ENCODE peak calls at places on chromosomes 5 and 9, in ten cellular contexts. One of them, this sample, is unnamed.

GRCh38 chr5:78888580-78889187 is 96.4 kb downstream of the ARSB start:
- DNase-seq in NCI-H748 treated with DMSO at 0.1 percent for 48 hours: no peak
- DNase-seq in LoVo: no peak
- DNase-seq in activated T-cell treated with anti-CD3 and anti-CD28 coated beads for 24 hours: no peak
- DNase-seq in A172: no peak
- DNase-seq in T-helper 9 cell: no peak
- DNase-seq in IMR-90: no peak
- DNase-seq in glomerular endothelial cell: no peak
- DNase-seq in AG10803: no peak
- DNase-seq in caudate nucleus: no peak
- DNase-seq in this sample: no peak

GRCh38 chr9:76215066-76215465 is 179.2 kb downstream of the RFK start:
- DNase-seq in NCI-H748 treated with DMSO at 0.1 percent for 48 hours: no peak
- DNase-seq in LoVo: no peak
- DNase-seq in activated T-cell treated with anti-CD3 and anti-CD28 coated beads for 24 hours: no peak
- DNase-seq in A172: peak; percentile 78
- DNase-seq in T-helper 9 cell: no peak
- DNase-seq in IMR-90: peak; percentile 86
- DNase-seq in glomerular endothelial cell: no peak
- DNase-seq in AG10803: peak; percentile 72
- DNase-seq in caudate nucleus: no peak
- DNase-seq in this sample: peak; percentile 86

GRCh38 chr5:123367739-123368138 is 55.5 kb downstream of the CEP120 start:
- DNase-seq in NCI-H748 treated with DMSO at 0.1 percent for 48 hours: peak; percentile 22
- DNase-seq in LoVo: peak; percentile 8
- DNase-seq in activated T-cell treated with anti-CD3 and anti-CD28 coated beads for 24 hours: no peak
- DNase-seq in A172: peak; percentile 1
- DNase-seq in T-helper 9 cell: no peak
- DNase-seq in IMR-90: peak; percentile 32
- DNase-seq in glomerular endothelial cell: no peak
- DNase-seq in AG10803: peak; percentile 25
- DNase-seq in caudate nucleus: no peak
- DNase-seq in this sample: peak; percentile 6

GRCh38 chr9:25724424-25724823 is 46.2 kb upstream of the TUSC1 start:
- DNase-seq in NCI-H748 treated with DMSO at 0.1 percent for 48 hours: no peak
- DNase-seq in LoVo: no peak
- DNase-seq in activated T-cell treated with anti-CD3 and anti-CD28 coated beads for 24 hours: no peak
- DNase-seq in A172: peak; percentile 70
- DNase-seq in T-helper 9 cell: no peak
- DNase-seq in IMR-90: peak; percentile 75
- DNase-seq in glomerular endothelial cell: no peak
- DNase-seq in AG10803: peak; percentile 31
- DNase-seq in caudate nucleus: no peak
- DNase-seq in this sample: peak; percentile 80

GRCh38 chr5:181189962-181190710 is 14.9 kb downstream of the TRIM7 start:
- DNase-seq in NCI-H748 treated with DMSO at 0.1 percent for 48 hours: no peak
- DNase-seq in LoVo: peak; percentile 38
- DNase-seq in activated T-cell treated with anti-CD3 and anti-CD28 coated beads for 24 hours: no peak
- DNase-seq in A172: no peak
- DNase-seq in T-helper 9 cell: no peak
- DNase-seq in IMR-90: no peak
- DNase-seq in glomerular endothelial cell: no peak
- DNase-seq in AG10803: no peak
- DNase-seq in caudate nucleus: no peak
- DNase-seq in this sample: no peak

GRCh38 chr5:154118832-154119442 is 71.6 kb upstream of the GALNT10 start:
- DNase-seq in NCI-H748 treated with DMSO at 0.1 percent for 48 hours: no peak
- DNase-seq in LoVo: no peak
- DNase-seq in activated T-cell treated with anti-CD3 and anti-CD28 coated beads for 24 hours: no peak
- DNase-seq in A172: peak; percentile 47
- DNase-seq in T-helper 9 cell: no peak
- DNase-seq in IMR-90: peak; percentile 13
- DNase-seq in glomerular endothelial cell: no peak
- DNase-seq in AG10803: no peak
- DNase-seq in caudate nucleus: no peak
- DNase-seq in this sample: peak; percentile 49

GRCh38 chr5:179406031-179406681 is 60.9 kb upstream of the ADAMTS2 start:
- DNase-seq in NCI-H748 treated with DMSO at 0.1 percent for 48 hours: no peak
- DNase-seq in LoVo: no peak
- DNase-seq in activated T-cell treated with anti-CD3 and anti-CD28 coated beads for 24 hours: no peak
- DNase-seq in A172: no peak
- DNase-seq in T-helper 9 cell: no peak
- DNase-seq in IMR-90: peak; percentile 20
- DNase-seq in glomerular endothelial cell: no peak
- DNase-seq in AG10803: peak; percentile 33
- DNase-seq in caudate nucleus: no peak
- DNase-seq in this sample: no peak

GRCh38 chr9:77375956-77376532 is 198.7 kb downstream of the VPS13A start:
- DNase-seq in NCI-H748 treated with DMSO at 0.1 percent for 48 hours: no peak
- DNase-seq in LoVo: no peak
- DNase-seq in activated T-cell treated with anti-CD3 and anti-CD28 coated beads for 24 hours: no peak
- DNase-seq in A172: no peak
- DNase-seq in T-helper 9 cell: no peak
- DNase-seq in IMR-90: peak; percentile 47
- DNase-seq in glomerular endothelial cell: no peak
- DNase-seq in AG10803: peak; percentile 30
- DNase-seq in caudate nucleus: no peak
- DNase-seq in this sample: no peak

GRCh38 chr5:168875839-168876238 is 296.7 kb upstream of the PANK3 start:
- DNase-seq in NCI-H748 treated with DMSO at 0.1 percent for 48 hours: no peak
- DNase-seq in LoVo: no peak
- DNase-seq in activated T-cell treated with anti-CD3 and anti-CD28 coated beads for 24 hours: no peak
- DNase-seq in A172: no peak
- DNase-seq in T-helper 9 cell: no peak
- DNase-seq in IMR-90: no peak
- DNase-seq in glomerular endothelial cell: no peak
- DNase-seq in AG10803: peak; percentile 24
- DNase-seq in caudate nucleus: no peak
- DNase-seq in this sample: no peak

GRCh38 chr5:164235176-164235914 is 729.9 kb downstream of the MAT2B start:
- DNase-seq in NCI-H748 treated with DMSO at 0.1 percent for 48 hours: no peak
- DNase-seq in LoVo: no peak
- DNase-seq in activated T-cell treated with anti-CD3 and anti-CD28 coated beads for 24 hours: no peak
- DNase-seq in A172: peak; percentile 54
- DNase-seq in T-helper 9 cell: no peak
- DNase-seq in IMR-90: peak; percentile 79
- DNase-seq in glomerular endothelial cell: no peak
- DNase-seq in AG10803: peak; percentile 35
- DNase-seq in caudate nucleus: no peak
- DNase-seq in this sample: peak; percentile 23

GRCh38 chr5:157290156-157290980 is 24.4 kb downstream of the CYFIP2 start:
- DNase-seq in NCI-H748 treated with DMSO at 0.1 percent for 48 hours: no peak
- DNase-seq in LoVo: no peak
- DNase-seq in activated T-cell treated with anti-CD3 and anti-CD28 coated beads for 24 hours: no peak
- DNase-seq in A172: peak; percentile 70
- DNase-seq in T-helper 9 cell: no peak
- DNase-seq in IMR-90: peak; percentile 63
- DNase-seq in glomerular endothelial cell: no peak
- DNase-seq in AG10803: peak; percentile 81
- DNase-seq in caudate nucleus: no peak
- DNase-seq in this sample: peak; percentile 64

GRCh38 chr9:116435706-116436105 is 251.4 kb upstream of the TRIM32 start:
- DNase-seq in NCI-H748 treated with DMSO at 0.1 percent for 48 hours: no peak
- DNase-seq in LoVo: no peak
- DNase-seq in activated T-cell treated with anti-CD3 and anti-CD28 coated beads for 24 hours: no peak
- DNase-seq in A172: no peak
- DNase-seq in T-helper 9 cell: no peak
- DNase-seq in IMR-90: no peak
- DNase-seq in glomerular endothelial cell: no peak
- DNase-seq in AG10803: peak; percentile 58
- DNase-seq in caudate nucleus: no peak
- DNase-seq in this sample: no peak

GRCh38 chr9:88443480-88444113 is 55.4 kb downstream of the SPIN1 start:
- DNase-seq in NCI-H748 treated with DMSO at 0.1 percent for 48 hours: no peak
- DNase-seq in LoVo: no peak
- DNase-seq in activated T-cell treated with anti-CD3 and anti-CD28 coated beads for 24 hours: no peak
- DNase-seq in A172: no peak
- DNase-seq in T-helper 9 cell: no peak
- DNase-seq in IMR-90: no peak
- DNase-seq in glomerular endothelial cell: no peak
- DNase-seq in AG10803: no peak
- DNase-seq in caudate nucleus: no peak
- DNase-seq in this sample: no peak

GRCh38 chr5:177086918-177087706 is 397 bp downstream of the FGFR4 start:
- DNase-seq in NCI-H748 treated with DMSO at 0.1 percent for 48 hours: peak; percentile 61
- DNase-seq in LoVo: peak; percentile 85
- DNase-seq in activated T-cell treated with anti-CD3 and anti-CD28 coated beads for 24 hours: peak; percentile 37
- DNase-seq in A172: peak; percentile 7
- DNase-seq in T-helper 9 cell: peak; percentile 58
- DNase-seq in IMR-90: no peak
- DNase-seq in glomerular endothelial cell: no peak
- DNase-seq in AG10803: no peak
- DNase-seq in caudate nucleus: no peak
- DNase-seq in this sample: peak; percentile 26

GRCh38 chr5:135110941-135111596 is 77.0 kb upstream of the PITX1 start:
- DNase-seq in NCI-H748 treated with DMSO at 0.1 percent for 48 hours: no peak
- DNase-seq in LoVo: no peak
- DNase-seq in activated T-cell treated with anti-CD3 and anti-CD28 coated beads for 24 hours: no peak
- DNase-seq in A172: peak; percentile 21
- DNase-seq in T-helper 9 cell: no peak
- DNase-seq in IMR-90: no peak
- DNase-seq in glomerular endothelial cell: no peak
- DNase-seq in AG10803: no peak
- DNase-seq in caudate nucleus: no peak
- DNase-seq in this sample: no peak

GRCh38 chr9:17065062-17065461 is 69.8 kb upstream of the CNTLN start:
- DNase-seq in NCI-H748 treated with DMSO at 0.1 percent for 48 hours: no peak
- DNase-seq in LoVo: no peak
- DNase-seq in activated T-cell treated with anti-CD3 and anti-CD28 coated beads for 24 hours: no peak
- DNase-seq in A172: no peak
- DNase-seq in T-helper 9 cell: no peak
- DNase-seq in IMR-90: peak; percentile 33
- DNase-seq in glomerular endothelial cell: peak; percentile 31
- DNase-seq in AG10803: no peak
- DNase-seq in caudate nucleus: no peak
- DNase-seq in this sample: no peak

GRCh38 chr9:132756214-132756799 is 86.0 kb downstream of the GTF3C4 start:
- DNase-seq in NCI-H748 treated with DMSO at 0.1 percent for 48 hours: no peak
- DNase-seq in LoVo: no peak
- DNase-seq in activated T-cell treated with anti-CD3 and anti-CD28 coated beads for 24 hours: no peak
- DNase-seq in A172: no peak
- DNase-seq in T-helper 9 cell: no peak
- DNase-seq in IMR-90: no peak
- DNase-seq in glomerular endothelial cell: no peak
- DNase-seq in AG10803: no peak
- DNase-seq in caudate nucleus: no peak
- DNase-seq in this sample: no peak

GRCh38 chr9:100534401-100534800 is 43.5 kb upstream of the CAVIN4 start:
- DNase-seq in NCI-H748 treated with DMSO at 0.1 percent for 48 hours: peak; percentile 3
- DNase-seq in LoVo: no peak
- DNase-seq in activated T-cell treated with anti-CD3 and anti-CD28 coated beads for 24 hours: no peak
- DNase-seq in A172: no peak
- DNase-seq in T-helper 9 cell: no peak
- DNase-seq in IMR-90: no peak
- DNase-seq in glomerular endothelial cell: no peak
- DNase-seq in AG10803: no peak
- DNase-seq in caudate nucleus: no peak
- DNase-seq in this sample: no peak

GRCh38 chr5:123035950-123036390 is 555 bp downstream of the PPIC start:
- DNase-seq in NCI-H748 treated with DMSO at 0.1 percent for 48 hours: peak; percentile 29
- DNase-seq in LoVo: peak; percentile 45
- DNase-seq in activated T-cell treated with anti-CD3 and anti-CD28 coated beads for 24 hours: no peak
- DNase-seq in A172: peak; percentile 41
- DNase-seq in T-helper 9 cell: no peak
- DNase-seq in IMR-90: peak; percentile 29
- DNase-seq in glomerular endothelial cell: no peak
- DNase-seq in AG10803: peak; percentile 44
- DNase-seq in caudate nucleus: no peak
- DNase-seq in this sample: peak; percentile 56

GRCh38 chr5:175707751-175708375 is 50.0 kb downstream of the HRH2 start:
- DNase-seq in NCI-H748 treated with DMSO at 0.1 percent for 48 hours: no peak
- DNase-seq in LoVo: no peak
- DNase-seq in activated T-cell treated with anti-CD3 and anti-CD28 coated beads for 24 hours: no peak
- DNase-seq in A172: no peak
- DNase-seq in T-helper 9 cell: no peak
- DNase-seq in IMR-90: no peak
- DNase-seq in glomerular endothelial cell: no peak
- DNase-seq in AG10803: no peak
- DNase-seq in caudate nucleus: no peak
- DNase-seq in this sample: no peak

GRCh38 chr5:96427823-96428222 is 5.2 kb downstream of the PCSK1 start:
- DNase-seq in NCI-H748 treated with DMSO at 0.1 percent for 48 hours: no peak
- DNase-seq in LoVo: no peak
- DNase-seq in activated T-cell treated with anti-CD3 and anti-CD28 coated beads for 24 hours: no peak
- DNase-seq in A172: peak; percentile 35
- DNase-seq in T-helper 9 cell: no peak
- DNase-seq in IMR-90: peak; percentile 15
- DNase-seq in glomerular endothelial cell: no peak
- DNase-seq in AG10803: peak; percentile 7
- DNase-seq in caudate nucleus: no peak
- DNase-seq in this sample: no peak

GRCh38 chr9:136352682-136353081 is 10.9 kb downstream of the DNLZ start:
- DNase-seq in NCI-H748 treated with DMSO at 0.1 percent for 48 hours: no peak
- DNase-seq in LoVo: no peak
- DNase-seq in activated T-cell treated with anti-CD3 and anti-CD28 coated beads for 24 hours: no peak
- DNase-seq in A172: no peak
- DNase-seq in T-helper 9 cell: no peak
- DNase-seq in IMR-90: no peak
- DNase-seq in glomerular endothelial cell: no peak
- DNase-seq in AG10803: no peak
- DNase-seq in caudate nucleus: no peak
- DNase-seq in this sample: no peak

GRCh38 chr5:114467729-114468128 is 105.9 kb downstream of the KCNN2 start:
- DNase-seq in NCI-H748 treated with DMSO at 0.1 percent for 48 hours: no peak
- DNase-seq in LoVo: peak; percentile 58
- DNase-seq in activated T-cell treated with anti-CD3 and anti-CD28 coated beads for 24 hours: no peak
- DNase-seq in A172: peak; percentile 16
- DNase-seq in T-helper 9 cell: no peak
- DNase-seq in IMR-90: peak; percentile 17
- DNase-seq in glomerular endothelial cell: no peak
- DNase-seq in AG10803: no peak
- DNase-seq in caudate nucleus: no peak
- DNase-seq in this sample: peak; percentile 38

GRCh38 chr9:133149130-133150015 is 14.3 kb downstream of the GBGT1 start:
- DNase-seq in NCI-H748 treated with DMSO at 0.1 percent for 48 hours: peak; percentile 73
- DNase-seq in LoVo: peak; percentile 96
- DNase-seq in activated T-cell treated with anti-CD3 and anti-CD28 coated beads for 24 hours: peak; percentile 77
- DNase-seq in A172: peak; percentile 87
- DNase-seq in T-helper 9 cell: peak; percentile 73
- DNase-seq in IMR-90: peak; percentile 88
- DNase-seq in glomerular endothelial cell: no peak
- DNase-seq in AG10803: peak; percentile 90
- DNase-seq in caudate nucleus: no peak
- DNase-seq in this sample: peak; percentile 85

GRCh38 chr5:138601444-138601843 is 26.2 kb upstream of the HSPA9 start:
- DNase-seq in NCI-H748 treated with DMSO at 0.1 percent for 48 hours: no peak
- DNase-seq in LoVo: peak; percentile 23
- DNase-seq in activated T-cell treated with anti-CD3 and anti-CD28 coated beads for 24 hours: no peak
- DNase-seq in A172: peak; percentile 48
- DNase-seq in T-helper 9 cell: no peak
- DNase-seq in IMR-90: peak; percentile 90
- DNase-seq in glomerular endothelial cell: no peak
- DNase-seq in AG10803: peak; percentile 70
- DNase-seq in caudate nucleus: no peak
- DNase-seq in this sample: peak; percentile 83

GRCh38 chr9:34675048-34675714 is 12.7 kb upstream of the CCL27 start:
- DNase-seq in NCI-H748 treated with DMSO at 0.1 percent for 48 hours: peak; percentile 60
- DNase-seq in LoVo: peak; percentile 67
- DNase-seq in activated T-cell treated with anti-CD3 and anti-CD28 coated beads for 24 hours: peak; percentile 46
- DNase-seq in A172: peak; percentile 28
- DNase-seq in T-helper 9 cell: peak; percentile 32
- DNase-seq in IMR-90: peak; percentile 59
- DNase-seq in glomerular endothelial cell: peak; percentile 34
- DNase-seq in AG10803: peak; percentile 67
- DNase-seq in caudate nucleus: no peak
- DNase-seq in this sample: peak; percentile 30

GRCh38 chr5:86979801-86980510 is 287.7 kb upstream of the RASA1 start:
- DNase-seq in NCI-H748 treated with DMSO at 0.1 percent for 48 hours: no peak
- DNase-seq in LoVo: peak; percentile 49
- DNase-seq in activated T-cell treated with anti-CD3 and anti-CD28 coated beads for 24 hours: no peak
- DNase-seq in A172: peak; percentile 82
- DNase-seq in T-helper 9 cell: no peak
- DNase-seq in IMR-90: peak; percentile 71
- DNase-seq in glomerular endothelial cell: peak; percentile 39
- DNase-seq in AG10803: peak; percentile 83
- DNase-seq in caudate nucleus: no peak
- DNase-seq in this sample: peak; percentile 82

GRCh38 chr9:89497978-89498844 is at the start of gene SEMA4D:
- DNase-seq in NCI-H748 treated with DMSO at 0.1 percent for 48 hours: peak; percentile 47
- DNase-seq in LoVo: peak; percentile 76
- DNase-seq in activated T-cell treated with anti-CD3 and anti-CD28 coated beads for 24 hours: peak; percentile 61
- DNase-seq in A172: peak; percentile 88
- DNase-seq in T-helper 9 cell: peak; percentile 49
- DNase-seq in IMR-90: peak; percentile 51
- DNase-seq in glomerular endothelial cell: no peak
- DNase-seq in AG10803: peak; percentile 17
- DNase-seq in caudate nucleus: no peak
- DNase-seq in this sample: peak; percentile 84

This sample was measured in M059J.